ENCODE peak calls at places on chromosomes 13 and 19, in seven cellular contexts. U is breast epithelium; O is CD8-positive, alpha-beta T cell; E is pancreas; Y is A549; H is right atrium auricular region; A is H9. D is an unnamed sample. For H3K4me1, the result is how much of the 10 kb centered on the place peaks cover.

GRCh38 chr13:25992076-25992475 is 59.7 kb downstream of the SHISA2 start:
- DNase-seq in U (no peak), O (no peak), E (no peak), Y (no peak), H (no peak), A (no peak), D (no peak)

GRCh38 chr13:75872970-75873369 is 236.8 kb downstream of the LMO7 start:
- DNase-seq in U (no peak), O (no peak), E (no peak), Y (no peak), H (no peak), A (no peak), D (no peak)

GRCh38 chr19:18160792-18161690 is 8.1 kb downstream of the PIK3R2 start:
- DNase-seq in U (no peak), O (peak), E (peak), Y (peak), H (no peak), A (peak), D (peak)

GRCh38 chr13:100306042-100306441 is 217.1 kb downstream of the PCCA start:
- DNase-seq in U (no peak), O (no peak), E (no peak), Y (no peak), H (no peak), A (no peak), D (no peak)

GRCh38 chr19:1206063-1206732 is 620 bp downstream of the STK11 start:
- DNase-seq in U (no peak), O (no peak), E (peak), Y (no peak), H (no peak), A (no peak), D (peak)

GRCh38 chr19:9877775-9878510 is 42.8 kb downstream of the PIN1 start:
- DNase-seq in U (no peak), O (no peak), E (no peak), Y (no peak), H (no peak), A (no peak), D (no peak)

GRCh38 chr19:5131031-5131865 is 162.3 kb downstream of the KDM4B start:
- DNase-seq in U (no peak), O (no peak), E (no peak), Y (no peak), H (no peak), A (no peak), D (no peak)

GRCh38 chr13:32682740-32683139 is 96.5 kb downstream of the PDS5B start:
- DNase-seq in U (no peak), O (no peak), E (no peak), Y (no peak), H (no peak), A (no peak), D (no peak)

GRCh38 chr19:19747357-19748220 is 14.7 kb upstream of the ZNF14 start:
- DNase-seq in U (no peak), O (no peak), E (no peak), Y (no peak), H (peak), A (no peak), D (no peak)

GRCh38 chr19:43872547-43873336 is 45.6 kb downstream of the ZNF283 start:
- DNase-seq in U (no peak), O (no peak), E (no peak), Y (no peak), H (no peak), A (no peak), D (peak)

GRCh38 chr13:91228083-91228482 is 119.4 kb upstream of the MIR17HG start:
- DNase-seq in U (no peak), O (no peak), E (no peak), Y (no peak), H (no peak), A (no peak), D (no peak)

GRCh38 chr13:80551650-80552497 is 210.9 kb upstream of the SPRY2 start:
- DNase-seq in U (no peak), O (no peak), E (no peak), Y (no peak), H (no peak), A (no peak), D (no peak)

GRCh38 chr19:4183967-4184717 is 1.7 kb downstream of the ANKRD24 start:
- DNase-seq in U (no peak), O (no peak), E (no peak), Y (no peak), H (no peak), A (no peak), D (no peak)

GRCh38 chr19:18368504-18369222 is 17.3 kb upstream of the GDF15 start:
- DNase-seq in U (no peak), O (no peak), E (peak), Y (no peak), H (no peak), A (no peak), D (no peak)

GRCh38 chr13:106277483-106278154 is 257.8 kb downstream of the EFNB2 start:
- DNase-seq in U (no peak), O (no peak), E (no peak), Y (no peak), H (no peak), A (no peak), D (no peak)

GRCh38 chr19:51702754-51703654 is 9.9 kb downstream of the SPACA6 start:
- DNase-seq in U (peak), O (no peak), E (peak), Y (no peak), H (no peak), A (peak), D (no peak)

GRCh38 chr19:45069056-45069455 is 7.2 kb downstream of the ZNF296 start:
- DNase-seq in U (peak), O (no peak), E (no peak), Y (peak), H (no peak), A (peak), D (peak)

DNA sequence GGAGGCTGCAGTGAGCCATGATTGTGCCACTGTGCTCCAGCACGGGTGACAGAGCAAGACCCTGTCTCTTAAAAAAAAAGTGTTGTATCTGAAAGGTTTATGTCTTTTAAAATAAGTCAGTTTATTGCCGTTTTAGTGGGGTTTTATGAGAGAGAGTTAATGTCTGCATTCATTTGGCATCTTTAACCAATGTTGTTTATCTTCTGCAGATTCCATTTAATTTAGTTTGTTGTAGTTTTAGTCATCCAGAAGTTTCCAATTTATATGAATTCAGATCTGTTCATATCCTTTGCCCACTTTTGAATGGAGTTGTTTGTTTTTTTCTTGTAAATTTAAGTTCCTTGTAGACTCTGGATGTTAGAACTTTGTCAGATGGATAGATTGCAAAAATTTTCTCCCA is 36.7 kb upstream of the LPAR6 start:
- DNase-seq in U (no peak), O (no peak), E (no peak), Y (no peak), H (no peak), A (no peak), D (no peak)
- H3K27ac ChIP-seq in U (no peak), O (no peak), E (no peak), Y (no peak), H (no peak), A (no peak), D (no peak)

DNA sequence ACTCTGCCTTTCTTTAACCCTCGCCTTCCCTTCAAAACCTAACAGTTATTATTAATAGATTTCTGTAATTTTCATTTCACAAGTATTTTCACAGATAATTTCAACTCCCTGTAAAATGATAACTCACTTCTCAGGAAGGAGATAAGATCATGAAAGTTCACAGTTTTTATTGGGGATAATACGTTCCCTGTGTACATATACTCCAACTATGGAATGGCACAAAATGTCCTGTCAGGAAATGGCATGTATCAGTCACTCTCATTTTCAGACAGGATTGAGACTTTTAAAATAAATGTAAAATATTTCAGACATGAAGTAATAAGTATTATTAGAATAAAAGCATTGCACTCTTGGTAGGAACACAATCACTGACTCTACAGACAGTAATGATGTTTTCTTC is 932 bp upstream of the TRAPPC2B start:
- DNase-seq in U (no peak), O (no peak), E (no peak), Y (no peak), H (no peak), A (no peak), D (peak)
- TF ChIP-seq CTCF in U (no peak), O (no peak), E (no peak), Y (no peak), H (no peak), A (no peak), D (no peak)

GRCh38 chr13:50911051-50911690 is 1.6 kb downstream of the RNASEH2B start:
- DNase-seq in U (no peak), O (no peak), E (no peak), Y (no peak), H (no peak), A (no peak), D (peak)
- H3K4me1 ChIP-seq in U (under half), O (under half), E (under half), Y (under half), H (under half), A (under half), D (under half)

DNA sequence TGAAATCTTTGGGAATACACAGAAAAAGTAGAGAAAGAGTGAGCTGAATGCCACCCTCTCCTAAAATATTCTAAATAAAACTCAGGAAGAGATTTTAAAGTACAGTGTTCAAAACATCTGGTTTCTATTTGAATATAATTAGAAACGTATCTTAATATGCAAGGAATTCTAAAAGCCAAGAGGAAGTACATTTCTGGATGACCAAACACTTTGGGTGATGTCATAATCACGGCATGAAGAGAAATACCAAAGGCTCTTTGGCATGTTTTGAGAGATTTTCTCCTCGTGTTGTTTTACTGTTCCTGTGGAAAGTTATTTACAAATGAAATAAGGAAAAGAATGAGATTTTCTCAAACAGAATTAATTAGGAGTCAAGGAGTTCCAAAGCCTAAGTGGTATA is 63.2 kb upstream of the FLT1 start:
- DNase-seq in U (no peak), O (no peak), E (no peak), Y (no peak), H (no peak), A (no peak), D (no peak)
- H3K27ac ChIP-seq in U (peak), O (no peak), E (no peak), Y (no peak), H (no peak), A (no peak), D (no peak)

GRCh38 chr13:24605923-24606372 is 74.3 kb upstream of the ATP12A start:
- DNase-seq in U (no peak), O (no peak), E (peak), Y (no peak), H (no peak), A (no peak), D (no peak)
- TF ChIP-seq CTCF in U (peak), O (peak), E (no peak), Y (peak), H (no peak), A (peak), D (peak)

DNA sequence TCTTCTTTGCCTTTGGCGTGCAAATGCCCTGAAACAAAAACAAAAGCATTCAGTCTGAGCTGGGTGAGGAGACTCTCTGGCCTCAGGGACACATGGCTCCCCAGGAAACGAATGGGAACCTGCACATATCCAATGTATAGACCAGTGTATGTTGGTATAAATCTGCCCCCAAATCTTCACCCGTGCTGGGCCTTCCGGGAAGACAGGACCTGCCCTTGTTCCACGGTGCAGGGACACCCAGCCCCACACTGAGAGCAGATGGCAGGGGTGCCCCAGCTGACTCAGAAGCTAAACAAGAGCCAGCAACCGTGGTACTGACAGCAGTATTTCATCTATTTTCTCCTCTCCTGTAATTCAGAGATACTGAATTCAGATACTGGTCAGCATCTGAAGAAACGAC is 42.4 kb downstream of the CARS2 start:
- DNase-seq in U (no peak), O (no peak), E (no peak), Y (no peak), H (no peak), A (no peak), D (no peak)
- H3K4me1 ChIP-seq in U (under half), O (under half), E (under half), Y (under half), H (under half), A (under half), D (under half)

DNA sequence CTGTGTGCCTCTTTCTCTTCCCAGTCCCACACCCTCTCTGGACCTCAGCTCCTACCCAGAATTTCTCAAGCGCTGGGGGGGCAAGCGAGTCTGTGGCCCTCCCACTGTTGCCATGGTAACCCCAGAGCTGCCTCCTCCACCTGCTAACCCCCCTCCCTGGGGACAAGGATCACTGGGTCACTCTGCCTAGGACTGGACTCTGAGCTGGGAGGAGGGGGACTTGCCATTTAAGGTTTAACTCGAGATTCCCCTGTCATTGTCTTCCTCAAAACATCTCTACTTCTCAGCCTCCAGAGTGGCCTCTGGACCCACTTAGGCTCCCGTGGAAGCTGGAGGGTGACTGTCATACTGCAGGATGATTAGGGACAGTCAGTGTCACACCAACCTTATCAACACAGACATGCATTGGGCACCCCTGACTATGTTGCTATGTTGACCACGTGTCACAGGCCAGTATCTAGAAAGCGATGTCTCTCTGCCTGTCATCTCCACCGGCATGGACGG is 2.2 kb downstream of the PALM3 start:
- DNase-seq in U (no peak), O (no peak), E (no peak), Y (no peak), H (no peak), A (no peak), D (no peak)
- H3K27ac ChIP-seq in U (no peak), O (no peak), E (no peak), Y (no peak), H (no peak), A (no peak), D (no peak)

GRCh38 chr13:27770809-27771208 is 21.5 kb upstream of the GSX1 start:
- DNase-seq in U (no peak), O (peak), E (peak), Y (peak), H (no peak), A (peak), D (peak)
- TF ChIP-seq CTCF in U (no peak), O (no peak), E (peak), Y (peak), H (no peak), A (peak), D (peak)